ENCODE peak calls at places on chromosome 21, in four cellular contexts. One of them, this sample, is unnamed.

GRCh38 chr21:29290245-29290644 is 8.5 kb upstream of the BACH1 start:
- DNase-seq in memory B cell: no peak
- DNase-seq in left ventricle myocardium inferior: no peak
- DNase-seq in T-helper 17 cell: no peak
- DNase-seq in this sample: no peak

GRCh38 chr21:43872549-43873198 is 7.7 kb downstream of the AGPAT3 start:
- DNase-seq in memory B cell: no peak
- DNase-seq in T-helper 17 cell: no peak
- DNase-seq in left ventricle myocardium inferior: no peak
- DNase-seq in this sample: no peak

GRCh38 chr21:27622636-27623035 is 655.7 kb upstream of the ADAMTS5 start:
- DNase-seq in memory B cell: no peak
- DNase-seq in left ventricle myocardium inferior: no peak
- DNase-seq in T-helper 17 cell: no peak
- DNase-seq in this sample: no peak

GRCh38 chr21:14058566-14058965 is 152.2 kb downstream of the LIPI start:
- DNase-seq in T-helper 17 cell: no peak
- DNase-seq in memory B cell: no peak
- DNase-seq in left ventricle myocardium inferior: no peak
- DNase-seq in this sample: no peak

GRCh38 chr21:33569986-33570385 is 18.5 kb downstream of the DONSON start:
- DNase-seq in left ventricle myocardium inferior: no peak
- DNase-seq in T-helper 17 cell: no peak
- DNase-seq in memory B cell: no peak
- DNase-seq in this sample: no peak

GRCh38 chr21:29433366-29434059 is 134.8 kb downstream of the BACH1 start:
- DNase-seq in memory B cell: no peak
- DNase-seq in T-helper 17 cell: no peak
- DNase-seq in left ventricle myocardium inferior: no peak
- DNase-seq in this sample: no peak

GRCh38 chr21:35394634-35395369 is 345.7 kb upstream of the RUNX1 start:
- DNase-seq in memory B cell: no peak
- DNase-seq in left ventricle myocardium inferior: no peak
- DNase-seq in T-helper 17 cell: no peak
- DNase-seq in this sample: no peak

GRCh38 chr21:34801519-34802132 is 132.8 kb downstream of the CLIC6 start:
- DNase-seq in T-helper 17 cell: no peak
- DNase-seq in left ventricle myocardium inferior: no peak
- DNase-seq in memory B cell: peak; percentile 35
- DNase-seq in this sample: peak; percentile 28

GRCh38 chr21:41753001-41753725 is 13.7 kb downstream of the RIPK4 start:
- DNase-seq in left ventricle myocardium inferior: no peak
- DNase-seq in memory B cell: no peak
- DNase-seq in T-helper 17 cell: no peak
- DNase-seq in this sample: no peak

GRCh38 chr21:29888437-29888836 is 51.4 kb downstream of the GRIK1 start:
- DNase-seq in memory B cell: no peak
- DNase-seq in T-helper 17 cell: no peak
- DNase-seq in left ventricle myocardium inferior: no peak
- DNase-seq in this sample: no peak

GRCh38 chr21:26148071-26148470 is 22.5 kb downstream of the APP start:
- DNase-seq in memory B cell: no peak
- DNase-seq in left ventricle myocardium inferior: no peak
- DNase-seq in T-helper 17 cell: no peak
- DNase-seq in this sample: no peak

GRCh38 chr21:40186036-40186435 is 318.8 kb downstream of the PCP4 start:
- DNase-seq in left ventricle myocardium inferior: no peak
- DNase-seq in memory B cell: no peak
- DNase-seq in T-helper 17 cell: no peak
- DNase-seq in this sample: no peak

GRCh38 chr21:42731264-42732032 is 78.0 kb downstream of the PDE9A start:
- DNase-seq in memory B cell: no peak
- DNase-seq in T-helper 17 cell: no peak
- DNase-seq in left ventricle myocardium inferior: no peak
- DNase-seq in this sample: no peak

GRCh38 chr21:38293765-38294164 is 37.0 kb downstream of the KCNJ15 start:
- DNase-seq in memory B cell: no peak
- DNase-seq in left ventricle myocardium inferior: no peak
- DNase-seq in T-helper 17 cell: no peak
- DNase-seq in this sample: no peak

GRCh38 chr21:41877901-41878830 is 978 bp downstream of the PRDM15 start:
- DNase-seq in left ventricle myocardium inferior: no peak
- DNase-seq in memory B cell: peak; percentile 42
- DNase-seq in T-helper 17 cell: peak; percentile 23
- DNase-seq in this sample: no peak

This sample was measured in GM12891.